ENCODE peak calls at places on chromosomes 11 and 22, in eight cellular contexts. Q is posterior vena cava; K is nucleus accumbens; W is Peyer's patch; C is spleen; M is EH; U is HFFc6; Z is stimulated activated CD4-positive, alpha-beta T cell treated with anti-CD3 and anti-CD28 coated beads, Interleukin-2, amount 100 ng/mL, for 4 hours. L is an unnamed sample.

GRCh38 chr11:93522448-93522847 is 20.7 kb downstream of the SMCO4 start:
- DNase-seq in C (no peak), U (no peak), Q (no peak), W (no peak), Z (no peak), K (no peak), M (no peak), L (no peak)

GRCh38 chr11:10581481-10582019 is 13.1 kb upstream of the LYVE1 start:
- DNase-seq in M (peak; percentile 64), W (peak; percentile 29), C (peak; percentile 88), K (no peak), U (peak; percentile 15), Z (no peak), Q (peak; percentile 82), L (no peak)

GRCh38 chr11:105371311-105371710 is 231.7 kb upstream of the CARD18 start:
- DNase-seq in W (no peak), Q (no peak), C (no peak), Z (no peak), K (no peak), U (no peak), M (no peak), L (no peak)

GRCh38 chr22:20029550-20030225 is 8.8 kb downstream of the TANGO2 start:
- DNase-seq in U (no peak), Z (no peak), W (no peak), C (no peak), K (no peak), M (no peak), Q (no peak), L (no peak)

GRCh38 chr11:59617876-59618275 is 2.3 kb upstream of the OSBP start:
- DNase-seq in Q (no peak), M (no peak), K (no peak), W (no peak), U (no peak), Z (no peak), C (no peak), L (no peak)

GRCh38 chr11:47946682-47947575 is 33.4 kb upstream of the PTPRJ start:
- DNase-seq in C (peak; percentile 75), U (peak; percentile 91), W (no peak), Q (peak; percentile 95), K (no peak), Z (no peak), M (peak; percentile 94), L (peak; percentile 81)

GRCh38 chr11:94145916-94146315 is 17.3 kb downstream of the PANX1 start:
- DNase-seq in C (no peak), W (no peak), K (no peak), Q (no peak), M (no peak), Z (no peak), U (no peak), L (no peak)

GRCh38 chr22:39932918-39933649 is 27.1 kb upstream of the TMA7B start:
- DNase-seq in C (no peak), Q (no peak), Z (no peak), W (peak; percentile 44), U (peak; percentile 3), K (no peak), M (peak; percentile 36), L (peak; percentile 91)

GRCh38 chr22:25110596-25110845 is 89.1 kb upstream of the CRYBB3 start:
- DNase-seq in U (no peak), Q (no peak), Z (no peak), W (no peak), K (no peak), C (no peak), M (no peak), L (no peak)

GRCh38 chr11:9263840-9264380 is 1.2 kb downstream of the DENND5A start:
- DNase-seq in Z (peak; percentile 58), Q (no peak), W (no peak), C (no peak), M (peak; percentile 59), U (peak; percentile 32), K (no peak), L (no peak)

GRCh38 chr11:8768625-8769333 is 86.2 kb downstream of the RPL27A start:
- DNase-seq in Z (no peak), C (no peak), Q (no peak), U (peak; percentile 91), M (peak; percentile 96), W (no peak), K (no peak), L (peak; percentile 80)

GRCh38 chr22:32830473-32830872 is 29.0 kb downstream of the TIMP3 start:
- DNase-seq in M (no peak), C (peak; percentile 88), K (no peak), U (no peak), Z (no peak), Q (no peak), W (no peak), L (peak; percentile 45)

GRCh38 chr11:8331767-8332166 is 68.1 kb upstream of the LMO1 start:
- DNase-seq in U (no peak), C (no peak), M (peak; percentile 25), Z (no peak), Q (no peak), W (no peak), K (no peak), L (no peak)

L was measured in mesendoderm.